ENCODE peak calls at places on chromosome 9, in seven cellular contexts. S, C, A, D, G, U and P are unnamed samples.

GRCh38 chr9:2597483-2597882 is 24.1 kb upstream of the VLDLR start:
- DNase-seq in U (no peak), D (no peak), C (no peak), S (no peak), G (peak; percentile 17), A (no peak), P (no peak)

GRCh38 chr9:92808726-92809451 is 44.3 kb upstream of the BICD2 start:
- DNase-seq in D (peak; percentile 75), C (peak; percentile 57), G (peak; percentile 63), A (peak; percentile 79), S (peak; percentile 46), U (no peak), P (peak; percentile 22)

GRCh38 chr9:35385042-35385441 is 104.9 kb upstream of the RUSC2 start:
- DNase-seq in S (no peak), D (no peak), U (no peak), A (peak; percentile 50), G (peak; percentile 76), C (no peak), P (no peak)

GRCh38 chr9:134333234-134333873 is 7.1 kb downstream of the RXRA start:
- DNase-seq in U (no peak), C (no peak), A (no peak), G (no peak), S (no peak), D (peak; percentile 89), P (no peak)

GRCh38 chr9:97773723-97774122 is 76.6 kb upstream of the XPA start:
- DNase-seq in D (peak; percentile 72), A (peak; percentile 49), S (no peak), U (no peak), G (peak; percentile 54), C (no peak), P (no peak)

GRCh38 chr9:110994771-110995241 is 43.5 kb downstream of the LPAR1 start:
- DNase-seq in C (no peak), S (no peak), A (no peak), D (no peak), G (peak; percentile 77), U (no peak), P (no peak)

GRCh38 chr9:37350486-37351190 is 71.9 kb upstream of the GRHPR start:
- DNase-seq in G (peak; percentile 46), C (no peak), D (no peak), A (peak; percentile 78), U (no peak), S (no peak), P (no peak)

GRCh38 chr9:38527507-38527906 is 92.9 kb downstream of the ANKRD18A start:
- DNase-seq in A (peak; percentile 0), U (no peak), S (no peak), G (no peak), C (no peak), D (no peak), P (no peak)

GRCh38 chr9:5786370-5787127 is 46.4 kb downstream of the ERMP1 start:
- DNase-seq in G (peak; percentile 35), C (no peak), U (no peak), D (no peak), A (peak; percentile 22), S (no peak), P (no peak)

GRCh38 chr9:103410059-103410458 is 414.9 kb downstream of the CYLC2 start:
- DNase-seq in S (no peak), D (no peak), C (no peak), A (no peak), U (no peak), G (peak; percentile 18), P (no peak)

GRCh38 chr9:115161431-115161830 is 43.5 kb upstream of the TNC start:
- DNase-seq in D (no peak), U (no peak), A (peak; percentile 21), S (no peak), C (no peak), G (no peak), P (no peak)

GRCh38 chr9:133752739-133753446 is 14.7 kb upstream of the SARDH start:
- DNase-seq in D (no peak), S (no peak), U (no peak), A (no peak), G (no peak), C (no peak), P (no peak)

GRCh38 chr9:128394404-128395168 is 23.4 kb downstream of the URM1 start:
- DNase-seq in S (no peak), A (no peak), G (no peak), C (no peak), U (no peak), D (no peak), P (no peak)

GRCh38 chr9:4936277-4936676 is 48.8 kb upstream of the JAK2 start:
- DNase-seq in A (no peak), D (no peak), C (no peak), G (no peak), S (no peak), U (no peak), P (no peak)

GRCh38 chr9:24051587-24051986 is 225.5 kb upstream of the ELAVL2 start:
- DNase-seq in D (no peak), G (no peak), A (no peak), S (no peak), U (no peak), C (no peak), P (no peak)

GRCh38 chr9:38027714-38028113 is 41.3 kb downstream of the SHB start:
- DNase-seq in G (no peak), S (no peak), C (no peak), A (no peak), D (no peak), U (no peak), P (no peak)

GRCh38 chr9:126722922-126723806 is 81.7 kb upstream of the ZBTB43 start:
- DNase-seq in G (peak; percentile 6), U (no peak), D (peak; percentile 63), S (peak; percentile 65), A (peak; percentile 25), C (peak; percentile 52), P (peak; percentile 63)

GRCh38 chr9:121267689-121268597 is at the start of gene GSN:
- DNase-seq in S (peak; percentile 59), U (no peak), D (peak; percentile 89), A (peak; percentile 63), G (peak; percentile 68), C (peak; percentile 37), P (peak; percentile 23)

GRCh38 chr9:126661521-126662251 is 48.0 kb downstream of the LMX1B start:
- DNase-seq in A (peak; percentile 20), D (no peak), C (no peak), S (no peak), G (peak; percentile 31), U (peak; percentile 16), P (no peak)

GRCh38 chr9:115209601-115210306 is 91.8 kb upstream of the TNC start:
- DNase-seq in D (no peak), S (no peak), G (no peak), C (no peak), A (peak; percentile 83), U (no peak), P (no peak)

GRCh38 chr9:81613002-81613750 is 76.2 kb downstream of the TLE1 start:
- DNase-seq in D (peak; percentile 24), S (no peak), G (peak; percentile 41), C (no peak), A (no peak), U (no peak), P (no peak)

GRCh38 chr9:16150938-16151650 is 598.3 kb downstream of the CCDC171 start:
- DNase-seq in U (no peak), C (no peak), A (no peak), S (no peak), G (no peak), D (no peak), P (no peak)

GRCh38 chr9:91516061-91516460 is 92.4 kb upstream of the NFIL3 start:
- DNase-seq in S (no peak), A (no peak), C (no peak), U (no peak), G (no peak), D (no peak), P (no peak)

GRCh38 chr9:35257986-35258664 is 96.3 kb downstream of the UNC13B start:
- DNase-seq in A (no peak), G (no peak), U (no peak), S (no peak), C (no peak), D (no peak), P (no peak)

GRCh38 chr9:118059520-118060278 is 355.5 kb downstream of the TLR4 start:
- DNase-seq in G (peak; percentile 25), D (peak; percentile 6), C (no peak), S (no peak), U (peak; percentile 10), A (peak; percentile 10), P (no peak)

GRCh38 chr9:82334286-82334685 is 345.7 kb downstream of the SPATA31D1 start:
- DNase-seq in A (peak; percentile 73), G (peak; percentile 67), C (no peak), S (no peak), D (no peak), U (no peak), P (no peak)

GRCh38 chr9:125361837-125362531 is 100.4 kb downstream of the GAPVD1 start:
- DNase-seq in D (peak; percentile 12), S (no peak), C (no peak), A (no peak), U (no peak), G (peak; percentile 39), P (no peak)

GRCh38 chr9:86648156-86648827 is 294.1 kb upstream of the TUT7 start:
- DNase-seq in D (no peak), A (no peak), C (no peak), S (no peak), G (no peak), U (no peak), P (no peak)

GRCh38 chr9:20941177-20941690 is 90.2 kb downstream of the HACD4 start:
- DNase-seq in C (peak; percentile 23), D (peak; percentile 44), U (peak; percentile 60), G (peak; percentile 79), A (peak; percentile 55), S (peak; percentile 44), P (peak; percentile 53)

GRCh38 chr9:74556685-74557084 is 59.5 kb downstream of the RORB start:
- DNase-seq in U (no peak), D (no peak), S (no peak), C (no peak), A (peak; percentile 82), G (no peak), P (no peak)

GRCh38 chr9:111253742-111254437 is 76.1 kb downstream of the OR2K2 start:
- DNase-seq in A (no peak), D (no peak), S (no peak), C (no peak), U (no peak), G (no peak), P (no peak)

GRCh38 chr9:69532359-69532758 is 139.8 kb downstream of the APBA1 start:
- DNase-seq in D (no peak), A (no peak), C (no peak), G (no peak), S (no peak), U (no peak), P (no peak)

GRCh38 chr9:21047315-21047714 is 15.9 kb upstream of the HACD4 start:
- DNase-seq in D (no peak), G (no peak), S (no peak), C (no peak), A (peak; percentile 23), U (no peak), P (no peak)

GRCh38 chr9:8880031-8880430 is 1080.5 kb upstream of the DMAC1 start:
- DNase-seq in G (no peak), S (no peak), D (no peak), A (no peak), C (no peak), U (no peak), P (no peak)

GRCh38 chr9:98547606-98548005 is 161.1 kb downstream of the GABBR2 start:
- DNase-seq in U (no peak), D (no peak), A (peak; percentile 32), G (no peak), S (no peak), C (no peak), P (no peak)

GRCh38 chr9:116276651-116277121 is 123.1 kb downstream of the PAPPA start:
- DNase-seq in A (peak; percentile 35), U (no peak), D (no peak), C (no peak), S (no peak), G (peak; percentile 66), P (no peak)

GRCh38 chr9:38008168-38009034 is 60.6 kb downstream of the SHB start:
- DNase-seq in U (no peak), G (peak; percentile 94), D (peak; percentile 46), C (no peak), S (peak; percentile 30), A (peak; percentile 96), P (no peak)

GRCh38 chr9:87083986-87084385 is 136.7 kb upstream of the GAS1 start:
- DNase-seq in U (no peak), C (no peak), G (no peak), D (no peak), S (no peak), A (no peak), P (no peak)